ENCODE peak calls at places on chromosomes 13 and 19, in four cellular contexts. One of them, this sample, is unnamed.

GRCh38 chr13:68099616-68100015 is 869.5 kb upstream of the PCDH9 start:
- DNase-seq in activated naive CD8-positive, alpha-beta T cell treated with anti-CD3 and anti-CD28 coated beads, Interleukin-2, amount 50 U/mL, for 16 hours: no peak
- DNase-seq in astrocyte of the hippocampus: peak
- DNase-seq in RPMI8226: no peak
- DNase-seq in this sample: peak

GRCh38 chr13:30880756-30881155 is 25.3 kb upstream of the MEDAG start:
- DNase-seq in activated naive CD8-positive, alpha-beta T cell treated with anti-CD3 and anti-CD28 coated beads, Interleukin-2, amount 50 U/mL, for 16 hours: no peak
- DNase-seq in astrocyte of the hippocampus: peak
- DNase-seq in RPMI8226: no peak
- DNase-seq in this sample: peak

GRCh38 chr19:36142046-36142445 is 2.2 kb downstream of the CAPNS1 start:
- DNase-seq in activated naive CD8-positive, alpha-beta T cell treated with anti-CD3 and anti-CD28 coated beads, Interleukin-2, amount 50 U/mL, for 16 hours: no peak
- DNase-seq in astrocyte of the hippocampus: no peak
- DNase-seq in RPMI8226: no peak
- DNase-seq in this sample: no peak

GRCh38 chr13:85148009-85148408 is 651.2 kb downstream of the SLITRK6 start:
- DNase-seq in activated naive CD8-positive, alpha-beta T cell treated with anti-CD3 and anti-CD28 coated beads, Interleukin-2, amount 50 U/mL, for 16 hours: no peak
- DNase-seq in astrocyte of the hippocampus: peak
- DNase-seq in RPMI8226: no peak
- DNase-seq in this sample: no peak

GRCh38 chr13:80924596-80924995 is 583.7 kb upstream of the SPRY2 start:
- DNase-seq in activated naive CD8-positive, alpha-beta T cell treated with anti-CD3 and anti-CD28 coated beads, Interleukin-2, amount 50 U/mL, for 16 hours: no peak
- DNase-seq in astrocyte of the hippocampus: peak
- DNase-seq in RPMI8226: no peak
- DNase-seq in this sample: no peak

GRCh38 chr13:99103536-99103935 is 97.1 kb upstream of the UBAC2 start:
- DNase-seq in activated naive CD8-positive, alpha-beta T cell treated with anti-CD3 and anti-CD28 coated beads, Interleukin-2, amount 50 U/mL, for 16 hours: no peak
- DNase-seq in astrocyte of the hippocampus: no peak
- DNase-seq in RPMI8226: no peak
- DNase-seq in this sample: peak

GRCh38 chr19:17975032-17975431 is 8.1 kb downstream of the KCNN1 start:
- DNase-seq in activated naive CD8-positive, alpha-beta T cell treated with anti-CD3 and anti-CD28 coated beads, Interleukin-2, amount 50 U/mL, for 16 hours: no peak
- DNase-seq in astrocyte of the hippocampus: no peak
- DNase-seq in RPMI8226: no peak
- DNase-seq in this sample: no peak

GRCh38 chr13:112451512-112452379 is 75.6 kb downstream of the SPACA7 start:
- DNase-seq in activated naive CD8-positive, alpha-beta T cell treated with anti-CD3 and anti-CD28 coated beads, Interleukin-2, amount 50 U/mL, for 16 hours: no peak
- DNase-seq in astrocyte of the hippocampus: no peak
- DNase-seq in RPMI8226: no peak
- DNase-seq in this sample: no peak

GRCh38 chr13:113629814-113630213 is 28.2 kb downstream of the ATP4B start:
- DNase-seq in activated naive CD8-positive, alpha-beta T cell treated with anti-CD3 and anti-CD28 coated beads, Interleukin-2, amount 50 U/mL, for 16 hours: no peak
- DNase-seq in astrocyte of the hippocampus: peak
- DNase-seq in RPMI8226: no peak
- DNase-seq in this sample: no peak

GRCh38 chr13:26629260-26629659 is 71.8 kb downstream of the WASF3 start:
- DNase-seq in activated naive CD8-positive, alpha-beta T cell treated with anti-CD3 and anti-CD28 coated beads, Interleukin-2, amount 50 U/mL, for 16 hours: no peak
- DNase-seq in astrocyte of the hippocampus: no peak
- DNase-seq in RPMI8226: no peak
- DNase-seq in this sample: no peak

GRCh38 chr13:36313047-36313969 is 15.7 kb upstream of the CCDC169 start:
- DNase-seq in activated naive CD8-positive, alpha-beta T cell treated with anti-CD3 and anti-CD28 coated beads, Interleukin-2, amount 50 U/mL, for 16 hours: no peak
- DNase-seq in astrocyte of the hippocampus: no peak
- DNase-seq in RPMI8226: no peak
- DNase-seq in this sample: no peak

GRCh38 chr19:16684216-16684615 is 23.3 kb downstream of the TMEM38A start:
- DNase-seq in activated naive CD8-positive, alpha-beta T cell treated with anti-CD3 and anti-CD28 coated beads, Interleukin-2, amount 50 U/mL, for 16 hours: no peak
- DNase-seq in astrocyte of the hippocampus: no peak
- DNase-seq in RPMI8226: no peak
- DNase-seq in this sample: no peak

GRCh38 chr13:44927953-44928352 is 61.3 kb downstream of the NUFIP1 start:
- DNase-seq in activated naive CD8-positive, alpha-beta T cell treated with anti-CD3 and anti-CD28 coated beads, Interleukin-2, amount 50 U/mL, for 16 hours: no peak
- DNase-seq in astrocyte of the hippocampus: peak
- DNase-seq in RPMI8226: no peak
- DNase-seq in this sample: no peak

This sample was measured in myocyte.